ENCODE peak calls at places on chromosomes 6 and 20, in eight cellular contexts. J is neural progenitor cell, O is SK-N-SH, T is HCT116, S is OCI-LY7, G is GM23338, X is PC-3, C is hepatocyte. E is an unnamed sample.

GRCh38 chr6:124393536-124393935 is 568.7 kb upstream of the RNF217 start:
- DNase-seq in J (no peak), O (no peak), T (no peak), S (no peak), G (no peak), X (peak), C (no peak), E (no peak)

GRCh38 chr6:31900917-31901414 is 920 bp downstream of the ZBTB12 start:
- DNase-seq in J (peak), O (no peak), T (no peak), S (no peak), G (peak), X (no peak), C (no peak), E (peak)

GRCh38 chr6:147805155-147805554 is 296.7 kb downstream of the SAMD5 start:
- DNase-seq in J (no peak), O (no peak), T (no peak), S (no peak), G (no peak), X (peak), C (no peak), E (no peak)

GRCh38 chr6:5671162-5671561 is 335.6 kb downstream of the NRN1 start:
- DNase-seq in J (no peak), O (no peak), T (no peak), S (no peak), G (no peak), X (no peak), C (no peak), E (peak)

GRCh38 chr6:131231103-131231502 is 95.8 kb downstream of the AKAP7 start:
- DNase-seq in J (no peak), O (no peak), T (no peak), S (no peak), G (no peak), X (peak), C (no peak), E (peak)

GRCh38 chr6:169970306-169970988 is 219.0 kb downstream of the ERMARD start:
- DNase-seq in J (no peak), O (peak), T (no peak), S (no peak), G (no peak), X (no peak), C (no peak), E (no peak)

GRCh38 chr6:31473780-31474725 is 23.9 kb upstream of the MICB start:
- DNase-seq in J (no peak), O (no peak), T (no peak), S (no peak), G (no peak), X (peak), C (no peak), E (peak)

GRCh38 chr6:152160346-152160745 is 352.9 kb downstream of the ESR1 start:
- DNase-seq in J (no peak), O (no peak), T (no peak), S (no peak), G (no peak), X (no peak), C (no peak), E (no peak)

GRCh38 chr6:30707281-30707850 is 9.7 kb downstream of the MDC1 start:
- DNase-seq in J (no peak), O (no peak), T (no peak), S (no peak), G (no peak), X (no peak), C (no peak), E (no peak)

GRCh38 chr6:128600397-128600951 is 80.1 kb upstream of the PTPRK start:
- DNase-seq in J (no peak), O (peak), T (no peak), S (no peak), G (peak), X (peak), C (peak), E (peak)

GRCh38 chr20:62363920-62364851 is 2.9 kb downstream of the LAMA5 start:
- DNase-seq in J (peak), O (no peak), T (no peak), S (no peak), G (peak), X (no peak), C (peak), E (no peak)

GRCh38 chr6:1798303-1798964 is 188.7 kb downstream of the FOXC1 start:
- DNase-seq in J (no peak), O (no peak), T (no peak), S (no peak), G (no peak), X (no peak), C (peak), E (peak)

GRCh38 chr20:9482180-9482579 is 32.2 kb upstream of the LAMP5 start:
- DNase-seq in J (no peak), O (no peak), T (no peak), S (no peak), G (no peak), X (no peak), C (no peak), E (no peak)

GRCh38 chr6:89024456-89024855 is 56.1 kb upstream of the PNRC1 start:
- DNase-seq in J (no peak), O (no peak), T (no peak), S (no peak), G (no peak), X (no peak), C (no peak), E (no peak)

GRCh38 chr6:54282186-54282585 is 26.1 kb upstream of the TINAG start:
- DNase-seq in J (no peak), O (no peak), T (peak), S (no peak), G (no peak), X (peak), C (no peak), E (peak)

GRCh38 chr20:32737371-32738223 is 5.7 kb downstream of the COMMD7 start:
- DNase-seq in J (no peak), O (no peak), T (no peak), S (no peak), G (no peak), X (peak), C (no peak), E (peak)

GRCh38 chr6:105363100-105363754 is 39.7 kb downstream of the PREP start:
- DNase-seq in J (peak), O (peak), T (no peak), S (no peak), G (peak), X (peak), C (peak), E (peak)

GRCh38 chr6:41713650-41714291 is 21.6 kb downstream of the TFEB start:
- DNase-seq in J (no peak), O (no peak), T (no peak), S (no peak), G (no peak), X (no peak), C (no peak), E (peak)

GRCh38 chr6:142725024-142725770 is 219.8 kb downstream of the HIVEP2 start:
- DNase-seq in J (no peak), O (no peak), T (no peak), S (no peak), G (no peak), X (no peak), C (no peak), E (no peak)

GRCh38 chr6:35038076-35038475 is 103.1 kb downstream of the TCP11 start:
- DNase-seq in J (no peak), O (no peak), T (no peak), S (no peak), G (peak), X (no peak), C (no peak), E (peak)

GRCh38 chr6:117602899-117603588 is 733 bp upstream of the GOPC start:
- DNase-seq in J (no peak), O (no peak), T (no peak), S (no peak), G (peak), X (peak), C (no peak), E (peak)

GRCh38 chr20:38222231-38222922 is 38.2 kb downstream of the KIAA1755 start:
- DNase-seq in J (peak), O (peak), T (peak), S (peak), G (peak), X (peak), C (peak), E (peak)

GRCh38 chr6:11363881-11364576 is 131.6 kb upstream of the NEDD9 start:
- DNase-seq in J (no peak), O (no peak), T (no peak), S (no peak), G (no peak), X (no peak), C (no peak), E (no peak)

GRCh38 chr20:64203037-64203777 is 39.0 kb downstream of the MYT1 start:
- DNase-seq in J (peak), O (no peak), T (no peak), S (no peak), G (no peak), X (no peak), C (no peak), E (peak)

GRCh38 chr6:56852611-56853010 is 102.3 kb upstream of the BEND6 start:
- DNase-seq in J (peak), O (no peak), T (no peak), S (no peak), G (peak), X (peak), C (no peak), E (no peak)

GRCh38 chr20:8829232-8829631 is 239.7 kb upstream of the PLCB4 start:
- DNase-seq in J (no peak), O (no peak), T (no peak), S (no peak), G (peak), X (peak), C (no peak), E (no peak)

GRCh38 chr6:105319331-105319730 is 83.6 kb downstream of the PREP start:
- DNase-seq in J (no peak), O (no peak), T (no peak), S (no peak), G (no peak), X (peak), C (no peak), E (peak)

GRCh38 chr6:40054186-40054585 is 119.9 kb upstream of the MOCS1 start:
- DNase-seq in J (no peak), O (no peak), T (no peak), S (no peak), G (no peak), X (no peak), C (no peak), E (no peak)

GRCh38 chr6:10412165-10412947 is 2.5 kb downstream of the TFAP2A start:
- DNase-seq in J (peak), O (peak), T (no peak), S (peak), G (peak), X (peak), C (peak), E (peak)

GRCh38 chr20:35690265-35690664 is 8.9 kb downstream of the NFS1 start:
- DNase-seq in J (no peak), O (no peak), T (no peak), S (no peak), G (no peak), X (no peak), C (no peak), E (no peak)

GRCh38 chr6:83065511-83066192 is at the start of gene UBE3D:
- DNase-seq in J (peak), O (peak), T (peak), S (peak), G (peak), X (peak), C (peak), E (peak)

GRCh38 chr6:1970151-1970561 is 275.2 kb downstream of the GMDS start:
- DNase-seq in J (no peak), O (no peak), T (no peak), S (no peak), G (peak), X (no peak), C (no peak), E (no peak)

GRCh38 chr6:143394351-143394750 is 56.1 kb downstream of the ADAT2 start:
- DNase-seq in J (no peak), O (no peak), T (no peak), S (no peak), G (no peak), X (no peak), C (no peak), E (peak)

GRCh38 chr6:129498556-129498940 is 211.4 kb downstream of the ARHGAP18 start:
- DNase-seq in J (no peak), O (no peak), T (no peak), S (no peak), G (no peak), X (peak), C (no peak), E (peak)

GRCh38 chr6:53107091-53107490 is 41.5 kb downstream of the GCM1 start:
- DNase-seq in J (no peak), O (no peak), T (no peak), S (no peak), G (no peak), X (peak), C (no peak), E (peak)

GRCh38 chr6:109373762-109374161 is 8.5 kb downstream of the CD164 start:
- DNase-seq in J (no peak), O (no peak), T (no peak), S (no peak), G (no peak), X (no peak), C (no peak), E (peak)

GRCh38 chr20:21251278-21251677 is 51.9 kb upstream of the XRN2 start:
- DNase-seq in J (no peak), O (no peak), T (no peak), S (no peak), G (no peak), X (peak), C (no peak), E (no peak)

GRCh38 chr6:149983145-149983544 is 19.4 kb downstream of the ULBP1 start:
- DNase-seq in J (peak), O (no peak), T (no peak), S (no peak), G (no peak), X (no peak), C (no peak), E (no peak)

GRCh38 chr6:104596091-104596490 is 263.6 kb downstream of the HACE1 start:
- DNase-seq in J (no peak), O (no peak), T (no peak), S (no peak), G (no peak), X (no peak), C (no peak), E (no peak)

DNA sequence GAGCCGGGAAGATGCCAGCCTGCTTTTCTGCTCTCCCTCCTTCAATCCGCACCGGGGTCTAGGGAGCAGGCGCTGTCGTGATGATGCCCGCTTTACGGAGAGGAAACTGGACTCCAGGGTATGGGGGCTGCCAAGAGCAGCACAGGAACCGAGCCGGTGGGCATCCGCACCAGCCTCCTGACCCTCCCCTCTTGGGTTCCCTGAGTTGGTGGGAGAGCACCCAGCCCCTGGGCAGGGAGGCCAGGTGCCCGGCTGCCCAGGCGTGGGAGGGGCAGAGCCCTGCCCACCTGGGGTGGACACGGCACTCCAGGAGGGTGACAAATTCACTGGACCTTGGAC is 173.6 kb downstream of the BMP7 start:
- DNase-seq in J (no peak), O (no peak), T (no peak), S (no peak), G (no peak), X (no peak), C (no peak), E (no peak)
- H2AFZ ChIP-seq in J (no peak), O (no peak), T (no peak), S (no peak), G (no peak), X (no peak), C (no peak), E (no peak)

DNA sequence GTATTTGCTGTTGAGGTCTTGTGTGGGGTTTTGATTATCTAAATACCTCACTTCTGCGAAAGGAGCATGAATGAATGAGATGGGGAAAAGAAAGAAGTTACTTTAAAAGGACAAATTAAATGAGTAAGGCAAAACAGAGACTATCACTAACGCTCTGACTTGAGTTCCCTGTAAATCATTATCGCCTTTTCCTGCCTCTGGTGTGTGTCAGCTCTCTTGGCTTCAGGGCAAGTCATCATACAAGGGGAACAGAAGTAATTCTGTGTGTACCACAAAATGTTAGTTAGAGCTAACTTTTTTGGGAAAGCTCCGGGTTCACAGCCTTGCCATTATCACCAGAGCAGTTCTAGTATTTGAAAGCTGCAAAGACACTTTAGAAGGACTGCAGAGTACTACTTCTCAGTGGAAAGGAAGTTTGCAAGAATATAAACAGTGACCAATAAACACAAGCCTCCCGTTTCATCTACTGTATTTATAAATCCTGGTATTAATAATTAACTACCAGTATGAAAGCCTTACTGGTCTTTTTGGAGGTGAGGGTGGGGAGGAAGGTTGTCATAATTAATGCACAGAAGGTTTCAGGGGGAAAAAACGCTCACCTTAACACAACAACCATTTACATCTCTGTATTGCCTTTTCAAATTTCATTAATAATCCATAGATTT is 1.2 kb downstream of the DZANK1 start:
- DNase-seq in J (no peak), O (no peak), T (no peak), S (no peak), G (no peak), X (no peak), C (no peak), E (no peak)
- H3K4me3 ChIP-seq in J (peak), O (peak), T (no peak), S (peak), G (peak), X (peak), C (no peak), E (peak)

GRCh38 chr6:95519228-95520037 is 57.9 kb upstream of the MANEA start:
- DNase-seq in J (no peak), O (no peak), T (no peak), S (no peak), G (no peak), X (no peak), C (no peak), E (no peak)
- TF ChIP-seq EZH2phosphoT487 in J (no peak), O (no peak), T (no peak), S (no peak), G (no peak), X (no peak), C (no peak), E (no peak)

GRCh38 chr6:24662206-24662605 is 4.5 kb downstream of the TDP2 start:
- DNase-seq in J (no peak), O (no peak), T (no peak), S (no peak), G (no peak), X (no peak), C (no peak), E (no peak)

GRCh38 chr6:24663198-24663597 is 3.5 kb downstream of the TDP2 start:
- DNase-seq in J (no peak), O (no peak), T (no peak), S (no peak), G (no peak), X (no peak), C (no peak), E (no peak)

GRCh38 chr6:24658573-24659511 is 7.9 kb downstream of the TDP2 start:
- DNase-seq in J (no peak), O (no peak), T (no peak), S (no peak), G (peak), X (peak), C (peak), E (peak)

GRCh38 chr6:24660100-24660499 is 6.6 kb downstream of the TDP2 start:
- DNase-seq in J (no peak), O (no peak), T (no peak), S (no peak), G (no peak), X (no peak), C (no peak), E (peak)

GRCh38 chr6:24659547-24659946 is 7.2 kb downstream of the TDP2 start:
- DNase-seq in J (no peak), O (no peak), T (no peak), S (no peak), G (peak), X (no peak), C (no peak), E (peak)
- H2AFZ ChIP-seq in J (no peak), O (no peak), T (no peak), S (no peak), G (no peak), X (no peak), C (no peak), E (peak)

GRCh38 chr6:167349816-167350215 is 24.9 kb downstream of the TTLL2 start:
- DNase-seq in J (no peak), O (no peak), T (no peak), S (no peak), G (no peak), X (no peak), C (no peak), E (no peak)

GRCh38 chr6:167345960-167346359 is 21.1 kb downstream of the TTLL2 start:
- DNase-seq in J (no peak), O (no peak), T (no peak), S (no peak), G (no peak), X (no peak), C (no peak), E (no peak)

GRCh38 chr6:167350731-167351655 is 26.1 kb downstream of the TTLL2 start:
- DNase-seq in J (peak), O (peak), T (peak), S (peak), G (peak), X (peak), C (peak), E (peak)

GRCh38 chr6:167350322-167350721 is 25.4 kb downstream of the TTLL2 start:
- DNase-seq in J (peak), O (no peak), T (no peak), S (no peak), G (peak), X (no peak), C (no peak), E (no peak)

GRCh38 chr6:167351656-167352354 is 26.9 kb downstream of the TTLL2 start:
- DNase-seq in J (no peak), O (no peak), T (no peak), S (no peak), G (no peak), X (no peak), C (no peak), E (no peak)
- H3K4me3 ChIP-seq in J (no peak), O (peak), T (peak), S (no peak), G (no peak), X (no peak), C (peak), E (no peak)

GRCh38 chr6:14921170-14921569 is 324.7 kb upstream of the JARID2 start:
- DNase-seq in J (peak), O (no peak), T (no peak), S (no peak), G (peak), X (no peak), C (no peak), E (no peak)

GRCh38 chr6:14924126-14925024 is 321.5 kb upstream of the JARID2 start:
- DNase-seq in J (peak), O (no peak), T (no peak), S (no peak), G (peak), X (no peak), C (peak), E (peak)

GRCh38 chr6:14922706-14923105 is 323.2 kb upstream of the JARID2 start:
- DNase-seq in J (no peak), O (no peak), T (no peak), S (no peak), G (no peak), X (no peak), C (no peak), E (peak)

GRCh38 chr6:14921878-14922277 is 324.0 kb upstream of the JARID2 start:
- DNase-seq in J (no peak), O (no peak), T (no peak), S (no peak), G (no peak), X (no peak), C (no peak), E (no peak)

GRCh38 chr6:14922306-14922705 is 323.6 kb upstream of the JARID2 start:
- DNase-seq in J (peak), O (peak), T (no peak), S (no peak), G (peak), X (peak), C (no peak), E (peak)
- TF ChIP-seq EZH2phosphoT487 in J (no peak), O (no peak), T (no peak), S (no peak), G (no peak), X (no peak), C (no peak), E (no peak)

E was measured in GM23248.